ENCODE peak calls at places on chromosomes 4 and X, in five cellular contexts. B is stimulated activated CD4-positive, alpha-beta T cell treated with anti-CD3 and anti-CD28 coated beads, Interleukin-12 subunit alpha, Interleukin-12 subunit beta, amount 100 ng/mL, for 48 hours; M is activated CD4-positive, CD25-positive, alpha-beta regulatory T cell treated with anti-CD3 and anti-CD28 coated beads, Interleukin-2, amount 50 U/mL, for 72 hours; K is NCI-H2081; X is T-helper 1 cell. A is an unnamed sample.

GRCh38 chr4:101232074-101232776 is 115.1 kb downstream of the PPP3CA start:
- DNase-seq in K (no peak), X (peak; percentile 4), M (no peak), B (peak; percentile 8), A (no peak)

GRCh38 chr4:139672215-139672614 is 6.6 kb downstream of the MGST2 start:
- DNase-seq in M (no peak), B (no peak), X (no peak), K (no peak), A (no peak)

GRCh38 chr4:154467886-154468285 is 23.7 kb downstream of the DCHS2 start:
- DNase-seq in X (no peak), M (no peak), K (no peak), B (no peak), A (no peak)

GRCh38 chr4:181618896-181619295 is 624.3 kb upstream of the TENM3 start:
- DNase-seq in B (no peak), X (no peak), K (no peak), M (no peak), A (no peak)

GRCh38 chr4:82136161-82136801 is 237.5 kb downstream of the HNRNPD start:
- DNase-seq in M (no peak), B (no peak), K (no peak), X (peak; percentile 30), A (no peak)

GRCh38 chrX:44898411-44899221 is 25.6 kb downstream of the KDM6A start:
- DNase-seq in M (no peak), X (peak; percentile 20), B (no peak), K (peak; percentile 53), A (no peak)

GRCh38 chrX:37692918-37693317 is 7.3 kb downstream of the XK start:
- DNase-seq in X (no peak), B (no peak), K (no peak), M (no peak), A (no peak)

GRCh38 chr4:130183796-130184195 is 1087.8 kb downstream of the C4orf33 start:
- DNase-seq in B (no peak), M (no peak), X (no peak), K (no peak), A (no peak)

GRCh38 chr4:52376107-52376704 is 282.9 kb downstream of the USP46 start:
- DNase-seq in X (peak; percentile 7), B (peak; percentile 30), K (peak; percentile 30), M (no peak), A (no peak)

GRCh38 chrX:150692837-150693781 is at the start of gene MTMR1:
- DNase-seq in K (peak; percentile 35), B (no peak), X (peak; percentile 45), M (no peak), A (peak; percentile 50)

GRCh38 chr4:100590308-100590707 is 72.5 kb upstream of the EMCN start:
- DNase-seq in K (no peak), B (no peak), M (no peak), X (no peak), A (no peak)

GRCh38 chr4:57148831-57149230 is 38.6 kb upstream of the IGFBP7 start:
- DNase-seq in M (no peak), K (no peak), B (no peak), X (no peak), A (no peak)

GRCh38 chrX:71366674-71367256 is 608 bp downstream of the TAF1 start:
- DNase-seq in M (peak; percentile 32), B (no peak), K (peak; percentile 26), X (peak; percentile 18), A (no peak)

GRCh38 chr4:92657695-92658094 is 353.9 kb downstream of the GRID2 start:
- DNase-seq in M (no peak), X (no peak), B (no peak), K (no peak), A (no peak)

GRCh38 chr4:602559-602942 is 22.8 kb upstream of the PDE6B start:
- DNase-seq in B (peak; percentile 77), M (peak; percentile 65), X (peak; percentile 23), K (peak; percentile 30), A (no peak)

GRCh38 chrX:123184858-123185251 is 777 bp downstream of the GRIA3 start:
- DNase-seq in B (no peak), K (no peak), M (no peak), X (no peak), A (no peak)

GRCh38 chrX:140918398-140919043 is 83.9 kb upstream of the SPANXB1 start:
- DNase-seq in B (peak; percentile 39), M (peak; percentile 30), K (peak; percentile 0), X (peak; percentile 76), A (no peak)

GRCh38 chr4:20420916-20421315 is 169.2 kb downstream of the SLIT2 start:
- DNase-seq in M (no peak), B (no peak), X (no peak), K (no peak), A (no peak)

GRCh38 chrX:12741416-12741815 is 49.8 kb upstream of the PRPS2 start:
- DNase-seq in M (no peak), K (no peak), B (no peak), X (no peak), A (no peak)

GRCh38 chr4:16860506-16860905 is 37.9 kb downstream of the LDB2 start:
- DNase-seq in K (no peak), B (no peak), X (no peak), M (no peak), A (no peak)

GRCh38 chr4:676871-677235 is 2.5 kb downstream of the MYL5 start:
- DNase-seq in B (no peak), M (no peak), X (no peak), K (no peak), A (no peak)

GRCh38 chrX:30561191-30561590 is 16.4 kb downstream of the TASL start:
- DNase-seq in B (no peak), X (no peak), K (no peak), M (no peak), A (no peak)

GRCh38 chr4:163902417-163902816 is 407.9 kb downstream of the TMA16 start:
- DNase-seq in K (no peak), B (no peak), X (no peak), M (no peak), A (no peak)

GRCh38 chrX:34875204-34875603 is 67.4 kb upstream of the FAM47B start:
- DNase-seq in X (no peak), K (no peak), M (no peak), B (no peak), A (no peak)

GRCh38 chr4:148444296-148445070 is 2.3 kb upstream of the NR3C2 start:
- DNase-seq in X (peak; percentile 15), B (no peak), M (peak; percentile 51), K (no peak), A (no peak)

GRCh38 chr4:1260418-1261106 is 11.6 kb upstream of the CTBP1 start:
- DNase-seq in B (no peak), K (no peak), M (no peak), X (no peak), A (no peak)

GRCh38 chr4:18935956-18936355 is 914.4 kb upstream of the LCORL start:
- DNase-seq in M (no peak), X (no peak), B (no peak), K (no peak), A (no peak)

GRCh38 chr4:81152839-81153713 is 61.9 kb downstream of the PRKG2 start:
- DNase-seq in M (no peak), K (no peak), B (no peak), X (no peak), A (no peak)

GRCh38 chr4:112817933-112818921 is 181.3 kb downstream of the LARP7 start:
- DNase-seq in X (peak; percentile 65), B (peak; percentile 32), K (peak; percentile 84), M (no peak), A (peak; percentile 50)